ENCODE peak calls at places on chromosomes 12 and 14, in five cellular contexts. Q, G, F, Z and E are unnamed samples.

GRCh38 chr14:101731187-101732080 is 30.1 kb upstream of the PPP2R5C start:
- DNase-seq in Q (peak; percentile 92), G (peak; percentile 84), F (no peak), Z (no peak), E (no peak)

GRCh38 chr14:24694680-24695079 is 60.7 kb upstream of the GZMB start:
- DNase-seq in Q (no peak), G (no peak), F (no peak), Z (no peak), E (no peak)

GRCh38 chr14:73623504-73623903 is 11.2 kb downstream of the ACOT6 start:
- DNase-seq in Q (no peak), G (peak; percentile 49), F (no peak), Z (no peak), E (no peak)

GRCh38 chr12:16347391-16348298 is at the start of gene MGST1:
- DNase-seq in Q (peak; percentile 77), G (peak; percentile 95), F (no peak), Z (peak; percentile 81), E (peak; percentile 18)

GRCh38 chr14:67971627-67972625 is 152.3 kb downstream of the RAD51B start:
- DNase-seq in Q (no peak), G (no peak), F (no peak), Z (no peak), E (no peak)

GRCh38 chr12:14618990-14619389 is 51.3 kb upstream of the PLBD1 start:
- DNase-seq in Q (no peak), G (no peak), F (no peak), Z (no peak), E (no peak)

GRCh38 chr14:58401587-58401986 is 5.9 kb downstream of the TOMM20L start:
- DNase-seq in Q (no peak), G (no peak), F (no peak), Z (no peak), E (no peak)

GRCh38 chr14:54737132-54737711 is 165.4 kb downstream of the GCH1 start:
- DNase-seq in Q (no peak), G (no peak), F (no peak), Z (no peak), E (no peak)

GRCh38 chr12:121300083-121300819 is 3.7 kb upstream of the CAMKK2 start:
- DNase-seq in Q (no peak), G (no peak), F (no peak), Z (no peak), E (no peak)

GRCh38 chr12:119592232-119592631 is 1.3 kb upstream of the TMEM233 start:
- DNase-seq in Q (no peak), G (no peak), F (no peak), Z (no peak), E (no peak)

GRCh38 chr12:59076611-59077010 is 156.3 kb upstream of the LRIG3 start:
- DNase-seq in Q (no peak), G (no peak), F (no peak), Z (no peak), E (no peak)

GRCh38 chr14:88871429-88871828 is 47.0 kb downstream of the TTC8 start:
- DNase-seq in Q (no peak), G (no peak), F (no peak), Z (no peak), E (no peak)

GRCh38 chr14:88872976-88873375 is 48.5 kb downstream of the TTC8 start:
- DNase-seq in Q (no peak), G (no peak), F (no peak), Z (no peak), E (no peak)

GRCh38 chr14:88866305-88866704 is 41.9 kb downstream of the TTC8 start:
- DNase-seq in Q (no peak), G (no peak), F (no peak), Z (no peak), E (no peak)

GRCh38 chr14:88868558-88869159 is 44.2 kb downstream of the TTC8 start:
- DNase-seq in Q (no peak), G (no peak), F (no peak), Z (no peak), E (no peak)

DNA sequence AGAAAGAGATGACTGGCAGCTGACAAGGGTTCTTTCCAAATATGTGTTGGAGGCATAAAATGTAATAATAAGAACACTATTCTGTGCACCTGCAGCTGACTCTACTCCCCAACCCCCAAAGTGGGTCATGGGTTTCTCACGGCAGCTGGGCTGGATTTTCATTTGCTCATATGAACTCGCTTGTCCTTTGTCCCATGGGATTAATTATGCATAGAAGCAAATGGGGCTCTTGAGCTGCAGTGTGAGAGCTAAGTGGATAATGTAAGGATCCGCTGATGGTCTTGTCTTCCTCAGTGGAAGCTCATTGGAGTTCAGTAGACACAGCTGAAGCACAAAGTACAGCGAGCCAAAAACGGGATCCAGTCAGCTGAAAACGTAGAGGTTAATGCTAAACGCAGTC is 46.3 kb downstream of the TTC8 start:
- DNase-seq in Q (no peak), G (no peak), F (no peak), Z (no peak), E (no peak)
- H3K27ac ChIP-seq in Q (no peak overlapping the region), G (no peak overlapping the region), F (no peak overlapping the region), Z (no peak overlapping the region), E (no peak overlapping the region)

DNA sequence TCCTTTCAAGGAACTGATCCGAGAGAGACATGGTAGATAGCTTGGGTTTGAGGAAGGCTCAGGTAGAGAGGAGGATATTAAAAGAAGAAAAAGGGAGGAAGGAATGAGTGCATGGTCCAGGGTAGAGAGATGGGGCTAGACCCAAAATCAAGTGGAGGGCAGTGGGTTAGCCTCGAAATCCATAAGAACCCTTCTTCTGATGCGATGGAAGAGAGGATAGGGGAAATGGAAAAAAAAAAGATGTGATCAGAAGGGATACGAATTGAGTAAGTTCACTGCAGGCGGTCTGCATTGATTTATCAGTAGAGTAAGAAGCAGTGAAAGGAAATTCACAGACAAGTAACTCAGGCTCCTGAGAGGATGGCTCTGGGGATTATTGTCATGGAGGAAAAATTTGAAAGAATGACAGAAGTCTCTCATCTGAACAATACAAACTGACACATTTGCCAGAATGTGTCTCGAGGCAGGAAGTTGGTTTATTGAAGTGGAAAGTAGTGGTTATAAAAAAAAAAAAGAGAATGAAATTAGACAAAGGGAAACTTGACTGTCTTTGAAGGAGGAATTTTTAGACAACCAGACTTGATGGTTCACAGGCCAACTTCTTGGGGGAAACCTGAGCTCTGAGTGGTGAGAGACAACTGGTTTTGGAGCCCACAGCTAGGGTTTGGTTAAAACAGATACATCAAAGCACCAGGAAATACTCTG is 10.2 kb downstream of the PPFIBP1 start:
- DNase-seq in Q (no peak), G (no peak), F (no peak), Z (no peak), E (no peak)
- H3K4me1 ChIP-seq in Q (peaks cover 8% of the 10 kb centered on the region), G (peaks cover 4% of the 10 kb centered on the region), F (peaks cover 30% of the 10 kb centered on the region), Z (peaks cover 14% of the 10 kb centered on the region), E (peaks cover 13% of the 10 kb centered on the region)

DNA sequence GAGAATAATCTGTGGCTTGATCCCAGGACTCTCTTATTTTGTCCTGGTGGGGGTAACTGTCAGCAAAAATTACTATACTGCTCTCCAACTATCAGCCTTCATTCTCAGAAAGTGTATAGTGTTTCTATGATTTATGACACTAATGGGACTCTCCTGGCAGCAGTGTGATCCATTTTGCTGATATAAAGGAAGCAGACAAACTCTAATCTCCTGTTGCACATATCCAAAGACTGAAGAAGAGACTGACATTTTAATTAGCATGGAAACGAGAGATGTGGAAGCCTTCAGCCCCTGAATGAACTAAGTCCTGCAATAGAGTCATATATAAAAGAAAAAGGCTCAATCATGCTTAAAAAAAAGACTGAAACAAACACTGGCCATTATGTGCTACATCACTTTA is 127.8 kb upstream of the SSTR1 start:
- DNase-seq in Q (no peak), G (no peak), F (no peak), Z (no peak), E (no peak)
- H3K27ac ChIP-seq in Q (no peak overlapping the region), G (no peak overlapping the region), F (no peak overlapping the region), Z (no peak overlapping the region), E (no peak overlapping the region)

GRCh38 chr12:1071182-1071581 is 80.2 kb downstream of the ERC1 start:
- DNase-seq in Q (no peak), G (no peak), F (no peak), Z (no peak), E (no peak)

GRCh38 chr12:1064317-1064716 is 73.3 kb downstream of the ERC1 start:
- DNase-seq in Q (no peak), G (no peak), F (no peak), Z (no peak), E (no peak)

GRCh38 chr12:1063852-1064251 is 72.8 kb downstream of the ERC1 start:
- DNase-seq in Q (no peak), G (no peak), F (no peak), Z (no peak), E (no peak)

GRCh38 chr12:1069846-1070245 is 78.8 kb downstream of the ERC1 start:
- DNase-seq in Q (no peak), G (no peak), F (no peak), Z (no peak), E (no peak)

DNA sequence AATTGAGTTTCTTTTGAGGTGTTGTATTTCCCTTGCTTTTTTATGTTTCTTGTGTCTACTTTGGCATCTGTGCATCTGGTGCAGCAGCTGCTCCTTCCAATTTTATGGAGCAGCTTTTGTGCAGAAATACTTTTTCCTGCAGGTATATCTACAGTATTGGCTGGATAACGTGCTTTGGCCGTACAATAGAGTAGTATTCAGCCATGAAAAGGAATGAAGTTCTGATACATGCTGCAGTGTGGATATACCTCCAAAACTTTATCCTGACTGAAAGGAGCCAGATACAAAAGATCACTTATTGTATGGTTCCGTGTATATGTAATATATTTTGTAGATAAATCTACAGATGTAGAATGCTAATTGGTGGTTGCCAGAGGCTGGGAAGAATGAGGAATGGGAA is 74.6 kb downstream of the ERC1 start:
- DNase-seq in Q (no peak), G (no peak), F (no peak), Z (no peak), E (no peak)
- H3K4me1 ChIP-seq in Q (no peaks in the 10 kb centered on the region), G (no peaks in the 10 kb centered on the region), F (no peaks in the 10 kb centered on the region), Z (no peaks in the 10 kb centered on the region), E (peaks cover under 1% of the 10 kb centered on the region)

GRCh38 chr14:20668969-20669368 is 15.4 kb upstream of the RNASE4 start:
- DNase-seq in Q (no peak), G (no peak), F (no peak), Z (no peak), E (no peak)
- H3K27ac ChIP-seq in Q (no peak overlapping the region), G (no peak overlapping the region), F (no peak overlapping the region), Z (no peak overlapping the region), E (no peak overlapping the region)

DNA sequence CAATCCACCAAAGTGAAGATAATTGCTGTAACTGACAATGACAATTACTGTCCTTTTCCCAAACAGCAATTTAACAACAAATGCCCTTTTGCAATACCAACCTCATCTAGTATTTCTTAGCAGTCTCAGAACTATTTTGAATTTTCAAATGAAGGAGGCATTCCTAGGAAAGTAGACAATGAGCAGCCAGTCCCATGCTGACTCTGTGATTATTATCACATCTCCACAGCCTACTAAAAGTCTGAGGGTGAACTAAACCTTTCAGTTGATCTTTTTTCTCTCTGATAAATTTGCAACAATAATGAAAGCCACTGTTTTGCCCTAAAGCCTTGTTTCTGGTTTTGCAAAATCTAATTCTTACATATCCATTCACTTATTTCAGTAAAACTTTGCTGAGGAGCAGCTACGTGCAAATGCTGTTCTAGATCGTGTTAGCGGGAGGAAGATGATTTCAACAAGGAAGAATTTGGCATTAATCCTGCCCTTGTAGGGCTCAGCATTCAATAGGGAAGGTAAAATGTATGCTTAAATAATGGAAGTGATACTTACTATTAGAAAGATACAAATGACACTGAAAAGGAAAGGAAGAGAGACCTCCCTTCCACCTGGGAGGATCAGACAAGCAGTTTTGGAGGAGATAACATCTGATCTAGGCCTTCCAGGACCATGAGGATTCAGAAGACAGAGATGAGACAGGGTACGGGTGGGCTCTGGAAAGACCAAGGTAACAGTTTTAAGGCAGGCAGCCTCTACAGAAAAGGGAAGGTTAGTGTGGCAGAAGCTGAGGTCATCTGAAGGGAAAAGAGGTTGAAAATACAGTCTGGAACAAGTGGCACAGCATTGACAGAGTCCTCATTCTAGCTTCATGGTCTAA is 47.4 kb downstream of the SLC38A1 start:
- DNase-seq in Q (no peak), G (no peak), F (no peak), Z (no peak), E (no peak)
- H3K4me1 ChIP-seq in Q (peaks cover 36% of the 10 kb centered on the region), G (no peaks in the 10 kb centered on the region), F (no peaks in the 10 kb centered on the region), Z (peaks cover 2% of the 10 kb centered on the region), E (peaks cover 33% of the 10 kb centered on the region)